ENCODE peak calls at places on chromosomes 6 and 20, in six cellular contexts. One of them, this sample, is unnamed. For H3K27me3, the result is how much of the 10 kb centered on the place peaks cover.

GRCh38 chr6:166206510-166207389 is 39.1 kb upstream of the TBXT start:
- DNase-seq in CD4-positive, alpha-beta memory T cell: no peak
- DNase-seq in tibial artery: no peak
- DNase-seq in ovary: no peak
- DNase-seq in cardiac muscle cell: peak
- DNase-seq in fibroblast of lung: no peak
- DNase-seq in this sample: no peak

GRCh38 chr20:51237278-51237677 is 214.4 kb upstream of the KCNG1 start:
- DNase-seq in CD4-positive, alpha-beta memory T cell: no peak
- DNase-seq in tibial artery: peak
- DNase-seq in ovary: no peak
- DNase-seq in cardiac muscle cell: peak
- DNase-seq in fibroblast of lung: no peak
- DNase-seq in this sample: no peak

GRCh38 chr20:36525620-36526365 is 15.5 kb upstream of the MYL9 start:
- DNase-seq in CD4-positive, alpha-beta memory T cell: no peak
- DNase-seq in tibial artery: no peak
- DNase-seq in ovary: no peak
- DNase-seq in cardiac muscle cell: no peak
- DNase-seq in fibroblast of lung: no peak
- DNase-seq in this sample: no peak

GRCh38 chr20:10467985-10468845 is 33.1 kb downstream of the SLX4IP start:
- DNase-seq in CD4-positive, alpha-beta memory T cell: no peak
- DNase-seq in tibial artery: no peak
- DNase-seq in ovary: no peak
- DNase-seq in cardiac muscle cell: no peak
- DNase-seq in fibroblast of lung: no peak
- DNase-seq in this sample: no peak

GRCh38 chr20:46894971-46895905 is 595 bp downstream of the EYA2 start:
- DNase-seq in CD4-positive, alpha-beta memory T cell: no peak
- DNase-seq in tibial artery: peak
- DNase-seq in ovary: no peak
- DNase-seq in cardiac muscle cell: peak
- DNase-seq in fibroblast of lung: peak
- DNase-seq in this sample: no peak

GRCh38 chr6:149761438-149761837 is 11.9 kb downstream of the PCMT1 start:
- DNase-seq in CD4-positive, alpha-beta memory T cell: no peak
- DNase-seq in tibial artery: no peak
- DNase-seq in ovary: no peak
- DNase-seq in cardiac muscle cell: no peak
- DNase-seq in fibroblast of lung: no peak
- DNase-seq in this sample: no peak

GRCh38 chr20:50325651-50326050 is 135.0 kb downstream of the CEBPB start:
- DNase-seq in CD4-positive, alpha-beta memory T cell: no peak
- DNase-seq in tibial artery: no peak
- DNase-seq in ovary: no peak
- DNase-seq in cardiac muscle cell: no peak
- DNase-seq in fibroblast of lung: no peak
- DNase-seq in this sample: no peak

GRCh38 chr6:99390896-99391295 is 3.1 kb downstream of the COQ3 start:
- DNase-seq in CD4-positive, alpha-beta memory T cell: no peak
- DNase-seq in tibial artery: no peak
- DNase-seq in ovary: no peak
- DNase-seq in cardiac muscle cell: no peak
- DNase-seq in fibroblast of lung: no peak
- DNase-seq in this sample: no peak

GRCh38 chr6:41023114-41023513 is 15.9 kb downstream of the UNC5CL start:
- DNase-seq in CD4-positive, alpha-beta memory T cell: no peak
- DNase-seq in tibial artery: no peak
- DNase-seq in ovary: no peak
- DNase-seq in cardiac muscle cell: no peak
- DNase-seq in fibroblast of lung: no peak
- DNase-seq in this sample: no peak

GRCh38 chr6:353642-354614 is 37.6 kb upstream of the IRF4 start:
- DNase-seq in CD4-positive, alpha-beta memory T cell: no peak
- DNase-seq in tibial artery: no peak
- DNase-seq in ovary: no peak
- DNase-seq in cardiac muscle cell: no peak
- DNase-seq in fibroblast of lung: no peak
- DNase-seq in this sample: no peak

GRCh38 chr6:131013495-131013894 is 49.5 kb downstream of the EPB41L2 start:
- DNase-seq in CD4-positive, alpha-beta memory T cell: no peak
- DNase-seq in tibial artery: no peak
- DNase-seq in ovary: peak
- DNase-seq in cardiac muscle cell: peak
- DNase-seq in fibroblast of lung: peak
- DNase-seq in this sample: no peak

GRCh38 chr6:15349379-15349778 is 103.5 kb downstream of the JARID2 start:
- DNase-seq in CD4-positive, alpha-beta memory T cell: no peak
- DNase-seq in tibial artery: no peak
- DNase-seq in ovary: no peak
- DNase-seq in cardiac muscle cell: no peak
- DNase-seq in fibroblast of lung: no peak
- DNase-seq in this sample: no peak

GRCh38 chr6:29974901-29975560 is 32.7 kb downstream of the HLA-A start:
- DNase-seq in CD4-positive, alpha-beta memory T cell: no peak
- DNase-seq in tibial artery: no peak
- DNase-seq in ovary: no peak
- DNase-seq in cardiac muscle cell: no peak
- DNase-seq in fibroblast of lung: no peak
- DNase-seq in this sample: peak

GRCh38 chr20:64103871-64104666 is 3.3 kb downstream of the NPBWR2 start:
- DNase-seq in CD4-positive, alpha-beta memory T cell: no peak
- DNase-seq in tibial artery: no peak
- DNase-seq in ovary: no peak
- DNase-seq in cardiac muscle cell: no peak
- DNase-seq in fibroblast of lung: no peak
- DNase-seq in this sample: peak

GRCh38 chr20:48750941-48751620 is 76.7 kb downstream of the PREX1 start:
- DNase-seq in CD4-positive, alpha-beta memory T cell: peak
- DNase-seq in tibial artery: no peak
- DNase-seq in ovary: no peak
- DNase-seq in cardiac muscle cell: peak
- DNase-seq in fibroblast of lung: no peak
- DNase-seq in this sample: no peak

GRCh38 chr6:32855467-32856174 is 1.6 kb downstream of the PSMB9 start:
- DNase-seq in CD4-positive, alpha-beta memory T cell: no peak
- DNase-seq in tibial artery: no peak
- DNase-seq in ovary: no peak
- DNase-seq in cardiac muscle cell: no peak
- DNase-seq in fibroblast of lung: no peak
- DNase-seq in this sample: no peak

GRCh38 chr6:163806761-163807499 is 392.4 kb downstream of the QKI start:
- DNase-seq in CD4-positive, alpha-beta memory T cell: no peak
- DNase-seq in tibial artery: no peak
- DNase-seq in ovary: no peak
- DNase-seq in cardiac muscle cell: no peak
- DNase-seq in fibroblast of lung: peak
- DNase-seq in this sample: no peak

GRCh38 chr20:50415031-50415515 is 95.1 kb upstream of the PTPN1 start:
- DNase-seq in CD4-positive, alpha-beta memory T cell: no peak
- DNase-seq in tibial artery: no peak
- DNase-seq in ovary: no peak
- DNase-seq in cardiac muscle cell: no peak
- DNase-seq in fibroblast of lung: no peak
- DNase-seq in this sample: no peak

GRCh38 chr20:6994452-6994851 is 227.0 kb downstream of the BMP2 start:
- DNase-seq in CD4-positive, alpha-beta memory T cell: no peak
- DNase-seq in tibial artery: no peak
- DNase-seq in ovary: no peak
- DNase-seq in cardiac muscle cell: peak
- DNase-seq in fibroblast of lung: peak
- DNase-seq in this sample: no peak

GRCh38 chr20:41169184-41169690 is 31.9 kb downstream of the PLCG1 start:
- DNase-seq in CD4-positive, alpha-beta memory T cell: no peak
- DNase-seq in tibial artery: peak
- DNase-seq in ovary: no peak
- DNase-seq in cardiac muscle cell: no peak
- DNase-seq in fibroblast of lung: no peak
- DNase-seq in this sample: no peak

GRCh38 chr6:111124406-111124805 is 37.1 kb downstream of the SLC16A10 start:
- DNase-seq in CD4-positive, alpha-beta memory T cell: no peak
- DNase-seq in tibial artery: no peak
- DNase-seq in ovary: no peak
- DNase-seq in cardiac muscle cell: no peak
- DNase-seq in fibroblast of lung: no peak
- DNase-seq in this sample: no peak

GRCh38 chr6:24614648-24615047 is 31.3 kb downstream of the KIAA0319 start:
- DNase-seq in CD4-positive, alpha-beta memory T cell: no peak
- DNase-seq in tibial artery: no peak
- DNase-seq in ovary: no peak
- DNase-seq in cardiac muscle cell: no peak
- DNase-seq in fibroblast of lung: no peak
- DNase-seq in this sample: no peak

GRCh38 chr20:17854307-17854903 is 114.2 kb downstream of the SNX5 start:
- DNase-seq in CD4-positive, alpha-beta memory T cell: no peak
- DNase-seq in tibial artery: peak
- DNase-seq in ovary: peak
- DNase-seq in cardiac muscle cell: peak
- DNase-seq in fibroblast of lung: peak
- DNase-seq in this sample: peak

GRCh38 chr20:47167846-47168245 is 188.7 kb downstream of the ZMYND8 start:
- DNase-seq in CD4-positive, alpha-beta memory T cell: no peak
- DNase-seq in tibial artery: no peak
- DNase-seq in ovary: no peak
- DNase-seq in cardiac muscle cell: no peak
- DNase-seq in fibroblast of lung: no peak
- DNase-seq in this sample: no peak

GRCh38 chr20:18316166-18316565 is 27.8 kb downstream of the ZNF133 start:
- DNase-seq in CD4-positive, alpha-beta memory T cell: no peak
- DNase-seq in tibial artery: no peak
- DNase-seq in ovary: no peak
- DNase-seq in cardiac muscle cell: no peak
- DNase-seq in fibroblast of lung: no peak
- DNase-seq in this sample: no peak

GRCh38 chr6:159168536-159169192 is 536 bp upstream of the FNDC1 start:
- DNase-seq in CD4-positive, alpha-beta memory T cell: no peak
- DNase-seq in tibial artery: peak
- DNase-seq in ovary: no peak
- DNase-seq in cardiac muscle cell: peak
- DNase-seq in fibroblast of lung: peak
- DNase-seq in this sample: peak

GRCh38 chr6:159169557-159170332 is 545 bp downstream of the FNDC1 start:
- DNase-seq in CD4-positive, alpha-beta memory T cell: peak
- DNase-seq in tibial artery: no peak
- DNase-seq in ovary: no peak
- DNase-seq in cardiac muscle cell: peak
- DNase-seq in fibroblast of lung: peak
- DNase-seq in this sample: peak

GRCh38 chr6:159169193-159169555 is at the start of gene FNDC1:
- DNase-seq in CD4-positive, alpha-beta memory T cell: peak
- DNase-seq in tibial artery: no peak
- DNase-seq in ovary: no peak
- DNase-seq in cardiac muscle cell: no peak
- DNase-seq in fibroblast of lung: no peak
- DNase-seq in this sample: peak

DNA sequence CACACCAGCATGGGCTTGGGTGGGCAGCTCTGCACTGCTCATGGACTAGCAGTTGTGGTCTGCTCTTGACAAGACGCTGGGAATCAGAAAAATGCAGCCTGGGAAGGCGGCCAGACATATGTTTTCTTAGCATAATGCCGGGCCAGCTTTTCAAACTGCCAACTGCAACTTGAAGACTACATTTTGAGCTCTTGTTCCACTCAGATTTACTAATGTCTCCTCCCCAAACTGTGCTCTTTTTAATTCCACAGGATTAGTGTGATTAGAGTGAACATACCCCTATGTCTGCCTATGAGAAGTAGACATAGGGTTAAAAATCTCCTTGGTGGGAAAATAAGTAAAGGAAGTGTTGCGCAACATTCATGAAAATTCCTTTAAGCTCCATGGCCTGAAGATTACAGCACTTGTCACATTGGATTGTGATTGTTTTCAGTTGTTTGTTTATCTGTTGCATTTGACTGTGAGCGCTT is 5.3 kb upstream of the FNDC1 start:
- DNase-seq in CD4-positive, alpha-beta memory T cell: no peak
- DNase-seq in tibial artery: no peak
- DNase-seq in ovary: no peak
- DNase-seq in cardiac muscle cell: peak
- DNase-seq in fibroblast of lung: peak
- DNase-seq in this sample: no peak
- H3K27me3 ChIP-seq in CD4-positive, alpha-beta memory T cell: under half
- H3K27me3 ChIP-seq in tibial artery: under half
- H3K27me3 ChIP-seq in ovary: under half
- H3K27me3 ChIP-seq in cardiac muscle cell: half or more
- H3K27me3 ChIP-seq in fibroblast of lung: under half
- H3K27me3 ChIP-seq in this sample: under half

GRCh38 chr6:39231386-39231785 is 2.1 kb upstream of the KCNK5 start:
- DNase-seq in CD4-positive, alpha-beta memory T cell: no peak
- DNase-seq in tibial artery: no peak
- DNase-seq in ovary: no peak
- DNase-seq in cardiac muscle cell: no peak
- DNase-seq in fibroblast of lung: no peak
- DNase-seq in this sample: no peak
- H3K27ac ChIP-seq in CD4-positive, alpha-beta memory T cell: no peak
- H3K27ac ChIP-seq in tibial artery: no peak
- H3K27ac ChIP-seq in ovary: no peak
- H3K27ac ChIP-seq in cardiac muscle cell: no peak
- H3K27ac ChIP-seq in fibroblast of lung: no peak
- H3K27ac ChIP-seq in this sample: no peak

GRCh38 chr20:1211954-1212497 is 8.8 kb downstream of the C20orf202 start:
- DNase-seq in CD4-positive, alpha-beta memory T cell: no peak
- DNase-seq in tibial artery: no peak
- DNase-seq in ovary: no peak
- DNase-seq in cardiac muscle cell: no peak
- DNase-seq in fibroblast of lung: no peak
- DNase-seq in this sample: no peak

GRCh38 chr20:1209447-1210387 is 6.5 kb downstream of the C20orf202 start:
- DNase-seq in CD4-positive, alpha-beta memory T cell: no peak
- DNase-seq in tibial artery: no peak
- DNase-seq in ovary: no peak
- DNase-seq in cardiac muscle cell: no peak
- DNase-seq in fibroblast of lung: no peak
- DNase-seq in this sample: no peak

GRCh38 chr20:1212607-1213396 is 9.5 kb downstream of the C20orf202 start:
- DNase-seq in CD4-positive, alpha-beta memory T cell: peak
- DNase-seq in tibial artery: peak
- DNase-seq in ovary: peak
- DNase-seq in cardiac muscle cell: peak
- DNase-seq in fibroblast of lung: peak
- DNase-seq in this sample: peak

GRCh38 chr20:1207293-1207884 is 4.1 kb downstream of the C20orf202 start:
- DNase-seq in CD4-positive, alpha-beta memory T cell: no peak
- DNase-seq in tibial artery: no peak
- DNase-seq in ovary: no peak
- DNase-seq in cardiac muscle cell: no peak
- DNase-seq in fibroblast of lung: no peak
- DNase-seq in this sample: no peak

GRCh38 chr20:1210501-1210900 is 7.2 kb downstream of the C20orf202 start:
- DNase-seq in CD4-positive, alpha-beta memory T cell: no peak
- DNase-seq in tibial artery: no peak
- DNase-seq in ovary: no peak
- DNase-seq in cardiac muscle cell: no peak
- DNase-seq in fibroblast of lung: peak
- DNase-seq in this sample: no peak
- H3K27me3 ChIP-seq in CD4-positive, alpha-beta memory T cell: under half
- H3K27me3 ChIP-seq in tibial artery: under half
- H3K27me3 ChIP-seq in ovary: under half
- H3K27me3 ChIP-seq in cardiac muscle cell: under half
- H3K27me3 ChIP-seq in fibroblast of lung: under half
- H3K27me3 ChIP-seq in this sample: under half

DNA sequence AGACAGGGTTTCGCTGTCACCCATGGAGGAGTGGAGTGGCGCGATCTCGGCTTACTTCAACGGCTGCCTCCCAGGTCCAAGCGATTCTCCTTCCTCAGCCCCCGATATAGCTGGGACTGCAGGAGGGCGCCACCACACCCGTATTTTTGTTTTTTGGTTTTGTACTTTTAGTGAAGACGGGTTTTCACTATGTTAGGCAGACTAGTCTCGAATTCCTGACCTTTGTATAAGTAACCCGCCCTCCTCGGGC is 115.4 kb upstream of the BTN3A2 start:
- DNase-seq in CD4-positive, alpha-beta memory T cell: no peak
- DNase-seq in tibial artery: no peak
- DNase-seq in ovary: no peak
- DNase-seq in cardiac muscle cell: no peak
- DNase-seq in fibroblast of lung: no peak
- DNase-seq in this sample: no peak
- H3K27ac ChIP-seq in CD4-positive, alpha-beta memory T cell: peak
- H3K27ac ChIP-seq in tibial artery: peak
- H3K27ac ChIP-seq in ovary: no peak
- H3K27ac ChIP-seq in cardiac muscle cell: peak
- H3K27ac ChIP-seq in fibroblast of lung: peak
- H3K27ac ChIP-seq in this sample: peak